ENCODE peak calls at places on chromosomes 6 and 20, in eight cellular contexts. V, O, W, C, P, T, J and I are unnamed samples.
A peak's percentile ranks its signal among the peaks of the same experiment; 100 is the strongest.

GRCh38 chr6:135105299-135105698 is 50.7 kb upstream of the HBS1L start:
- DNase-seq in V (no peak), O (no peak), W (no peak), C (no peak), P (no peak), T (no peak), J (no peak), I (no peak)

GRCh38 chr6:75296811-75297779 is 12.5 kb upstream of the TMEM30A start:
- DNase-seq in V (peak; percentile 68), O (peak; percentile 51), W (no peak), C (peak; percentile 80), P (no peak), T (no peak), J (no peak), I (peak; percentile 37)

GRCh38 chr20:2879148-2879547 is 5.9 kb downstream of the PTPRA start:
- DNase-seq in V (no peak), O (no peak), W (no peak), C (peak; percentile 91), P (no peak), T (no peak), J (no peak), I (no peak)

GRCh38 chr6:165611294-165611693 is 51.7 kb downstream of the PDE10A start:
- DNase-seq in V (no peak), O (no peak), W (no peak), C (no peak), P (no peak), T (no peak), J (no peak), I (no peak)

GRCh38 chr20:50308513-50309279 is 118.1 kb downstream of the CEBPB start:
- DNase-seq in V (peak; percentile 73), O (peak; percentile 30), W (peak; percentile 85), C (peak; percentile 100), P (peak; percentile 97), T (peak; percentile 96), J (no peak), I (no peak)

GRCh38 chr6:150670311-150670710 is 70.6 kb downstream of the PLEKHG1 start:
- DNase-seq in V (no peak), O (no peak), W (no peak), C (no peak), P (no peak), T (no peak), J (no peak), I (no peak)

GRCh38 chr6:28643017-28643740 is 117.5 kb downstream of the GPX5 start:
- DNase-seq in V (peak; percentile 62), O (peak; percentile 90), W (no peak), C (peak; percentile 63), P (no peak), T (no peak), J (no peak), I (no peak)

GRCh38 chr20:44966030-44966961 is at the start of gene STK4:
- DNase-seq in V (peak; percentile 98), O (peak; percentile 69), W (peak; percentile 98), C (peak; percentile 88), P (peak; percentile 92), T (peak; percentile 95), J (peak; percentile 97), I (peak; percentile 79)

GRCh38 chr20:3753098-3753497 is 14.5 kb downstream of the ADISSP start:
- DNase-seq in V (peak; percentile 85), O (no peak), W (peak; percentile 87), C (peak; percentile 80), P (peak; percentile 78), T (no peak), J (peak; percentile 66), I (no peak)

GRCh38 chr6:170137176-170137891 is 153.5 kb downstream of the DLL1 start:
- DNase-seq in V (no peak), O (no peak), W (peak; percentile 54), C (peak; percentile 7), P (peak; percentile 35), T (peak; percentile 66), J (no peak), I (no peak)

GRCh38 chr20:36792422-36792821 is 18.9 kb upstream of the DSN1 start:
- DNase-seq in V (peak; percentile 93), O (no peak), W (no peak), C (peak; percentile 65), P (no peak), T (no peak), J (peak; percentile 28), I (no peak)

GRCh38 chr6:4402477-4402976 is 267.2 kb upstream of the ECI2 start:
- DNase-seq in V (no peak), O (peak; percentile 42), W (no peak), C (peak; percentile 87), P (no peak), T (no peak), J (no peak), I (no peak)

GRCh38 chr20:19737025-19737424 is 21.0 kb upstream of the RIN2 start:
- DNase-seq in V (no peak), O (peak; percentile 56), W (peak; percentile 66), C (peak; percentile 75), P (peak; percentile 56), T (no peak), J (no peak), I (no peak)

GRCh38 chr6:160507420-160507819 is 156.7 kb downstream of the LPA start:
- DNase-seq in V (no peak), O (no peak), W (no peak), C (no peak), P (no peak), T (no peak), J (no peak), I (no peak)

DNA sequence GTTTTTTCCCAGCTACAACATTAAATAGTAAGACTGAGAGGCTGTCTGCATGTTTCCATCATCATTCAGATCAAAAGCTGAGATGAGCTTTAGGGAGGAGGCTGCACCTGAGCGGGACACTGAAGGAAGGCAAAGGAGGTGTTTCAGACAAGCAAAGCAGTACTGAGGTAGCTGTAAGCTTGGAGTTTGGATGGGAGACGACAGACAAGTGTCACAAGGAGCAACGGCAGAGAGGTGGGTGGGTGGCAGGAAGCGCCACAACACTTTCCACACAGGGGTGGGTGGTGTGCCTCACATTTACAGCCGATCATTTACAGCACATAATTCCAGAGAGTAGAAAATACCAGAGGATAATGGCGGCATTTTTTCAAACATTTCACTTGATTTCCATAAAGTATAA is 205.5 kb upstream of the SHLD1 start:
- DNase-seq in V (no peak), O (no peak), W (no peak), C (no peak), P (no peak), T (no peak), J (no peak), I (no peak)
- H3K36me3 ChIP-seq in V (peaks cover 6% of the 10 kb centered on the region), O (peaks cover 3% of the 10 kb centered on the region), W (peaks cover 21% of the 10 kb centered on the region), C (no peaks in the 10 kb centered on the region), P (no peaks in the 10 kb centered on the region), T (peaks cover 41% of the 10 kb centered on the region), J (peaks cover 27% of the 10 kb centered on the region), I (no peaks in the 10 kb centered on the region)

GRCh38 chr20:53580376-53581111 is 13.1 kb downstream of the ZNF217 start:
- DNase-seq in V (no peak), O (no peak), W (peak; percentile 50), C (no peak), P (no peak), T (peak; percentile 55), J (peak; percentile 4), I (no peak)

GRCh38 chr20:53582574-53583351 is 10.9 kb downstream of the ZNF217 start:
- DNase-seq in V (peak; percentile 39), O (no peak), W (peak; percentile 66), C (peak; percentile 95), P (peak; percentile 54), T (peak; percentile 63), J (peak; percentile 3), I (no peak)

GRCh38 chr20:53579581-53580375 is 13.9 kb downstream of the ZNF217 start:
- DNase-seq in V (no peak), O (no peak), W (peak; percentile 56), C (peak; percentile 90), P (no peak), T (no peak), J (no peak), I (no peak)

GRCh38 chr20:53579266-53579580 is 14.4 kb downstream of the ZNF217 start:
- DNase-seq in V (no peak), O (no peak), W (peak; percentile 55), C (no peak), P (no peak), T (no peak), J (no peak), I (no peak)

DNA sequence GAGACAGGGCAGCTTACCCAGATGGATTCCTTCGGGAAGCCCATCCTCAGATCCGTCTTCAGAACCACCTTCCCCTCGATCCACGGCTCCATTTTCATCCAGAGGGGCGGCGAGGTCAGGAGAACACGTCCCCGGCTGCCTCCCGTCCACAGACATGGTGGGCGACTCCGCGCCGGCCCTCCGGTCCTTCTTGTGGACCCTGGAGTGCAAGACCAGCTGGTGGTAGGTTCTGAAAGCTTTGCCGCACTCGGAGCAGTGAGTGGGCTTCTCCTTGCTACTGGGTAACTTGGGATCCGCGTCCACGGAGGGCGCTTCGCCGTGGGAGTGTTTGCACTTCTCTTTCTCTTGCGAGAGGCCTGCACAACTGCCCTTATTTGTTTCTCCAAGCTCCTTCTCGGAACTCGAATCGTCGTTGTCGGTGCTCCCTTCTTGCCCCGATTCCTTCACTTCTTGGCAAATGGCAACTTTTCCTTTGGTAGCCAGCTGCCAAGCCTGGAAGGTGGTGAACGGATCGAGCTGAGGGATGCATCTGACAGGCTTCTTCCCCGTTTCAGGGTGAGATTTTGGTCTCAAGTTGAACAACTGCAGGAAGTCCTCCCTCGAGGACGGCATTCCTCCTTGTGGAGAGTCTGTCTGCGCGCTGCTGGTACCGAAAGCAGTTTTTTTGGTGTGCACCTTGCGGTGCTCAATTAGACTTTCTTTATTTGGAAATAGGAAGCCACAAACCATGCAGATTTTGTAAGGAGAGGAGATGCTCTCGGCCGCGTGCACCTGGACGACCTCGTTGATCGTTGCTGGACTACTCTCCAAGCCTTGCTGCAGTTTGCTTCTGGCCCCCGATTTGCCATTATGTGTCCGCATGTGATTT is 12.0 kb downstream of the ZNF217 start:
- DNase-seq in V (no peak), O (no peak), W (peak; percentile 79), C (no peak), P (no peak), T (peak; percentile 67), J (peak; percentile 6), I (no peak)
- H3K4me1 ChIP-seq in V (peaks cover 75% of the 10 kb centered on the region), O (peaks cover 61% of the 10 kb centered on the region), W (no peaks in the 10 kb centered on the region), C (peaks cover 27% of the 10 kb centered on the region), P (peaks cover 12% of the 10 kb centered on the region), T (peaks cover 82% of the 10 kb centered on the region), J (peaks cover 63% of the 10 kb centered on the region), I (peaks cover 4% of the 10 kb centered on the region)

DNA sequence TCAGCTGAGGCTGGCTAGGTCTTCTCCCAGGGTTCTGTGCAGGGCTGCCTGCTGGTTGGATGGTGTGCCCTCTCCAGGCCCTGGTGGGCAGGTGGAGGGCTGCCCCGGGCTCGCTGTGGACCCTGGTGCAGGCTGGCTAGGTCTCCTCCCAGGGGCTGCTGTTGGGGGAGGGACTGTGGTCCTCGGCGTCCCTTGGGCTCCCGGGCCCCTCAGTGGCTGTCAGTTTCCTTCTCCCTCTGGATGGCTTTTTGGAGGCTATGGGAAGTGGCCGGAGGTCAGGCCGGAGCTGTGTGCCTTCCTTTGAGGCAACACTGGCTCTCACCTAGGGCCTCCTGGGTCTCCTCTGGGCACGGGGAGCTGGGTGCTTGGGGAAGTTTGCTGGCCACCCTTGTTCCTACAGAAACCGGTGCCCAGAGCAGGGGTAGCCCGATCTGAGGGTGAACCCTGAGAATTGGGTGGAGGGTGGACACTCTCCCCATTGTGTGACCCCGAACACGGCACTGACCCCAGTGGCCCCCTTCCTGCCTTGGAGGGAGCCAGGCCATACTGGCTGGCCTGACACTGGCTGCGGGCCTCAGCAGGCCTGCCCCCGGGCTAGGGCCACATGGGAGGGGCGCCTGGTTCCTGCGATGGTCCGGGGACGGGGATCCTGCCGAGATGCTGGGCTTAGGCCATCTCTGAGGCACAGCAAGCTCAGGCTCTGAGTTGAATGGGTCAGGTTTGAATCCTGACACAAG is 3.8 kb upstream of the CABLES2 start:
- DNase-seq in V (no peak), O (no peak), W (no peak), C (no peak), P (no peak), T (no peak), J (no peak), I (no peak)
- H3K36me3 ChIP-seq in V (no peaks in the 10 kb centered on the region), O (no peaks in the 10 kb centered on the region), W (no peaks in the 10 kb centered on the region), C (no peaks in the 10 kb centered on the region), P (no peaks in the 10 kb centered on the region), T (no peaks in the 10 kb centered on the region), J (peaks cover 3% of the 10 kb centered on the region), I (no peaks in the 10 kb centered on the region)

GRCh38 chr6:139327038-139327437 is 35.2 kb upstream of the TXLNB start:
- DNase-seq in V (no peak), O (no peak), W (no peak), C (no peak), P (no peak), T (no peak), J (no peak), I (no peak)
- H3K4me1 ChIP-seq in V (peaks cover 6% of the 10 kb centered on the region), O (no peaks in the 10 kb centered on the region), W (no peaks in the 10 kb centered on the region), C (no peaks in the 10 kb centered on the region), P (no peaks in the 10 kb centered on the region), T (peaks cover 5% of the 10 kb centered on the region), J (peaks cover 41% of the 10 kb centered on the region), I (peaks cover 1% of the 10 kb centered on the region)